ENCODE peak calls at places on chromosomes 7 and 10, in ten cellular contexts. One of them, this sample, is unnamed.
A peak's percentile ranks its signal among the peaks of the same experiment; 100 is the strongest.

GRCh38 chr7:141640239-141640840 is 61.6 kb downstream of the DENND11 start:
- DNase-seq in H7: no peak
- DNase-seq in CD8-positive, alpha-beta T cell: no peak
- DNase-seq in WERI-Rb-1: no peak
- DNase-seq in tibial artery: no peak
- DNase-seq in foreskin fibroblast: no peak
- DNase-seq in AG04450: no peak
- DNase-seq in PC-9: no peak
- DNase-seq in AG09309: no peak
- DNase-seq in fibroblast of the aortic adventitia: no peak
- DNase-seq in this sample: peak; percentile 22

GRCh38 chr7:50821457-50821977 is 38.8 kb upstream of the GRB10 start:
- DNase-seq in tibial artery: peak; percentile 48
- DNase-seq in CD8-positive, alpha-beta T cell: no peak
- DNase-seq in WERI-Rb-1: no peak
- DNase-seq in H7: no peak
- DNase-seq in AG09309: no peak
- DNase-seq in PC-9: peak; percentile 77
- DNase-seq in fibroblast of the aortic adventitia: no peak
- DNase-seq in foreskin fibroblast: peak; percentile 42
- DNase-seq in AG04450: no peak
- DNase-seq in this sample: no peak

GRCh38 chr7:66741706-66742053 is 1.1 kb downstream of the RABGEF1 start:
- DNase-seq in AG09309: no peak
- DNase-seq in tibial artery: no peak
- DNase-seq in foreskin fibroblast: peak; percentile 62
- DNase-seq in fibroblast of the aortic adventitia: peak; percentile 54
- DNase-seq in H7: no peak
- DNase-seq in PC-9: no peak
- DNase-seq in AG04450: no peak
- DNase-seq in WERI-Rb-1: peak; percentile 45
- DNase-seq in CD8-positive, alpha-beta T cell: no peak
- DNase-seq in this sample: peak; percentile 17

GRCh38 chr10:79381804-79382221 is 34.5 kb downstream of the PPIF start:
- DNase-seq in fibroblast of the aortic adventitia: peak; percentile 63
- DNase-seq in AG09309: peak; percentile 58
- DNase-seq in H7: peak; percentile 72
- DNase-seq in CD8-positive, alpha-beta T cell: no peak
- DNase-seq in tibial artery: peak; percentile 89
- DNase-seq in AG04450: peak; percentile 60
- DNase-seq in WERI-Rb-1: peak; percentile 4
- DNase-seq in PC-9: no peak
- DNase-seq in foreskin fibroblast: peak; percentile 91
- DNase-seq in this sample: peak; percentile 94

GRCh38 chr7:73373741-73374140 is 45.8 kb downstream of the FKBP6 start:
- DNase-seq in foreskin fibroblast: no peak
- DNase-seq in WERI-Rb-1: no peak
- DNase-seq in fibroblast of the aortic adventitia: no peak
- DNase-seq in CD8-positive, alpha-beta T cell: no peak
- DNase-seq in H7: no peak
- DNase-seq in AG09309: no peak
- DNase-seq in tibial artery: no peak
- DNase-seq in AG04450: no peak
- DNase-seq in PC-9: no peak
- DNase-seq in this sample: no peak

GRCh38 chr7:92904292-92905131 is 68.1 kb upstream of the CDK6 start:
- DNase-seq in WERI-Rb-1: no peak
- DNase-seq in fibroblast of the aortic adventitia: peak; percentile 78
- DNase-seq in foreskin fibroblast: peak; percentile 98
- DNase-seq in PC-9: peak; percentile 93
- DNase-seq in tibial artery: no peak
- DNase-seq in H7: peak; percentile 8
- DNase-seq in CD8-positive, alpha-beta T cell: peak; percentile 64
- DNase-seq in AG09309: peak; percentile 76
- DNase-seq in AG04450: peak; percentile 86
- DNase-seq in this sample: peak; percentile 96

GRCh38 chr7:142689439-142690168 is 59.7 kb upstream of the PRSS1 start:
- DNase-seq in AG09309: no peak
- DNase-seq in foreskin fibroblast: no peak
- DNase-seq in AG04450: no peak
- DNase-seq in H7: no peak
- DNase-seq in WERI-Rb-1: peak; percentile 9
- DNase-seq in tibial artery: no peak
- DNase-seq in PC-9: no peak
- DNase-seq in CD8-positive, alpha-beta T cell: no peak
- DNase-seq in fibroblast of the aortic adventitia: peak; percentile 4
- DNase-seq in this sample: no peak

GRCh38 chr10:4354382-4354812 is 471.6 kb upstream of the AKR1E2 start:
- DNase-seq in tibial artery: no peak
- DNase-seq in AG09309: peak; percentile 34
- DNase-seq in foreskin fibroblast: peak; percentile 62
- DNase-seq in AG04450: no peak
- DNase-seq in WERI-Rb-1: no peak
- DNase-seq in H7: no peak
- DNase-seq in fibroblast of the aortic adventitia: peak; percentile 22
- DNase-seq in CD8-positive, alpha-beta T cell: no peak
- DNase-seq in PC-9: peak; percentile 72
- DNase-seq in this sample: peak; percentile 91

GRCh38 chr7:50801907-50802306 is 19.2 kb upstream of the GRB10 start:
- DNase-seq in WERI-Rb-1: no peak
- DNase-seq in AG09309: no peak
- DNase-seq in CD8-positive, alpha-beta T cell: no peak
- DNase-seq in H7: peak; percentile 27
- DNase-seq in foreskin fibroblast: no peak
- DNase-seq in tibial artery: peak; percentile 44
- DNase-seq in PC-9: no peak
- DNase-seq in AG04450: no peak
- DNase-seq in fibroblast of the aortic adventitia: no peak
- DNase-seq in this sample: no peak

GRCh38 chr10:88493676-88494483 is 89.2 kb downstream of the RNLS start:
- DNase-seq in CD8-positive, alpha-beta T cell: no peak
- DNase-seq in AG04450: peak; percentile 33
- DNase-seq in fibroblast of the aortic adventitia: peak; percentile 85
- DNase-seq in tibial artery: no peak
- DNase-seq in WERI-Rb-1: no peak
- DNase-seq in PC-9: no peak
- DNase-seq in AG09309: peak; percentile 40
- DNase-seq in foreskin fibroblast: peak; percentile 83
- DNase-seq in H7: no peak
- DNase-seq in this sample: peak; percentile 78

DNA sequence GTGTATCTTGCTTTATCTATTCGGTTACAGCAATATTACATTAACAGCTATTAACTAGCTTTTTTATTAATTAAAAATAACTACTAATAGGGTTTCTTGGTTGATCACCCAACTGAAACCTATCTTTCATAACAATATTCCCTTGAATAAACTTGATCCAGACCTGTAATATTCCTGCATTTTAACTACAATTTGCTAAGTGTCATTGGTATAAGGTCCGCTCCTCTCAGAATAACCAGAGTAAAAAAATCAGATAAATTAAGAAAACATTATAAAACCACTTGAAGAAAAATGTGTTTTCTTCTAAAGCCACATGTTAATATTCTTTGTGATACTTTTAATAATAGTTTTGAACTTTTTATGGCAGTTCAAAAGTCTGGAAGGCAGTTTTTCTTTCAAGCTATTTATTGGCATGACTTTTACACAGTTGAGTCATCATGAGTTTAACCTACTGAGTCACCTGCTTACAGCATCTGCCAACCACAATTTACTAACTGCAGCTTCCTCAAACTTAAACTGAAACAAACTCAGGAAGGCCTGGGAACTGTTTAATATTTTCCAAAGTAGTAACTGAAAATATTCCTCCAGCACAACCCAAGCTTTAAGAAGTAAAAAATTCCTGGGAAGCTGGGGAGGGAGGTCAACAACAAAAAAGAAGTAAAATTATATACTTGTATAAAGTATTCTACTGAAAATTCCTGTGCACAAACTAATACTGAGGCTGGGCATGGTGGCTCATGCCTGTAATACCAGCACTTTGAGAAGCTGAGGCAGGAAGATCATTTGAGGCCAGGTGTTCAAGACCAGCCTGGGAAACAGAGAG is 103.2 kb downstream of the NRBF2 start:
- DNase-seq in fibroblast of the aortic adventitia: peak; percentile 89
- DNase-seq in tibial artery: no peak
- DNase-seq in foreskin fibroblast: peak; percentile 91
- DNase-seq in WERI-Rb-1: no peak
- DNase-seq in H7: no peak
- DNase-seq in CD8-positive, alpha-beta T cell: no peak
- DNase-seq in PC-9: peak; percentile 91
- DNase-seq in AG09309: peak; percentile 82
- DNase-seq in AG04450: peak; percentile 80
- DNase-seq in this sample: peak; percentile 94
- H3K4me3 ChIP-seq in fibroblast of the aortic adventitia: no peak overlapping the region
- H3K4me3 ChIP-seq in tibial artery: no peak overlapping the region
- H3K4me3 ChIP-seq in foreskin fibroblast: no peak overlapping the region
- H3K4me3 ChIP-seq in WERI-Rb-1: no peak overlapping the region
- H3K4me3 ChIP-seq in H7: no peak overlapping the region
- H3K4me3 ChIP-seq in CD8-positive, alpha-beta T cell: no peak overlapping the region
- H3K4me3 ChIP-seq in PC-9: no peak overlapping the region
- H3K4me3 ChIP-seq in AG09309: no peak overlapping the region
- H3K4me3 ChIP-seq in AG04450: no peak overlapping the region
- H3K4me3 ChIP-seq in this sample: no peak overlapping the region

DNA sequence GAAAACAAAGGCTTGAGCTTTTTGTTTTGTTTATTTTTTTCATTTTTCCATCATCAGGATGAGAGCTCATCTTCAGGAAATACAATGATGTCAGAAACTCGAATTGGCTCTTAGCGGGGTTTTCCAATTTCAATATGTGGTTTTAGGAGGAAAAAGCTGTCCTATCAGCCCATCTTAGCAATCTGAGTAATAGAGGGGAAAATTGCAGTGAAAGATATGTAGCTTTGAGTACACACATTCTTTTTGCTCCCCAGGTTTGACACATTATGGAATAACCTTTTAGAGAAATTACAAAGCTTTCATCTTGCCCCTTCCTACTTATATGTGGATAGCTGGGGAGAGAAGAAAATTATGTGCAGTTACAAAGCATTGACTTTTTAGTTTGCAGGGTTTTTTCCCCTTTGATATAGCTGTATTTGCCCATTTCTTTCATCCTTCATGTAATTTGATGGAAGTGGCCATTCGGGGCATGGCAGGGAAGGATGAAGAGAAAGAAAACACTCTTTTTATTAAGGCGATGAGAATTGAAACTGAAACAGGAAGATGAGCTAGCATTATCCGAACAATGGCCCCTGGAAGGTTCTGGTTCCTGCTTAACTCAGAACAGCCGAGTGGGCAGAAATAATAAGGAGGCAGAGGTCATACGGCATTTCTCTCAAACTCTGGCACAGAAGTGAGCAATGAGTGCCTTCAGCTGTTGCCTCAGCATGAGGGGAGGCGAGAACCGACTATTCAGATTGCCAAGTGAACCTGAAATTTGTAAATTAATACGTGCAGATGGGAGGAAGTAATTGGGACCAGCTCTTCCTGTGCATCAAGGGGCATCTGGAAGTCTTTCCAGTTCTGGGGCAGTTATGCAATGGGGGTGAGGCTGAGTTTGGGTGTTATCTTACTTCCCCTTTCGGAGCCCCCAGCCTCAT is 113.3 kb upstream of the MYO3A start:
- DNase-seq in fibroblast of the aortic adventitia: no peak
- DNase-seq in H7: no peak
- DNase-seq in CD8-positive, alpha-beta T cell: no peak
- DNase-seq in foreskin fibroblast: no peak
- DNase-seq in WERI-Rb-1: no peak
- DNase-seq in AG04450: no peak
- DNase-seq in AG09309: no peak
- DNase-seq in tibial artery: no peak
- DNase-seq in PC-9: no peak
- DNase-seq in this sample: no peak
- H3K4me3 ChIP-seq in fibroblast of the aortic adventitia: no peak overlapping the region
- H3K4me3 ChIP-seq in H7: no peak overlapping the region
- H3K4me3 ChIP-seq in CD8-positive, alpha-beta T cell: no peak overlapping the region
- H3K4me3 ChIP-seq in foreskin fibroblast: no peak overlapping the region
- H3K4me3 ChIP-seq in WERI-Rb-1: no peak overlapping the region
- H3K4me3 ChIP-seq in AG04450: no peak overlapping the region
- H3K4me3 ChIP-seq in AG09309: no peak overlapping the region
- H3K4me3 ChIP-seq in tibial artery: no peak overlapping the region
- H3K4me3 ChIP-seq in PC-9: peak overlapping the region; percentile 10
- H3K4me3 ChIP-seq in this sample: no peak overlapping the region

GRCh38 chr7:106658504-106659368 is 2.2 kb downstream of the CCDC71L start:
- DNase-seq in PC-9: no peak
- DNase-seq in AG04450: no peak
- DNase-seq in fibroblast of the aortic adventitia: peak; percentile 16
- DNase-seq in CD8-positive, alpha-beta T cell: no peak
- DNase-seq in H7: no peak
- DNase-seq in WERI-Rb-1: no peak
- DNase-seq in tibial artery: no peak
- DNase-seq in foreskin fibroblast: no peak
- DNase-seq in AG09309: no peak
- DNase-seq in this sample: no peak
- H3K4me3 ChIP-seq in PC-9: peak overlapping the region; percentile 81
- H3K4me3 ChIP-seq in AG04450: peak overlapping the region; percentile 95
- H3K4me3 ChIP-seq in fibroblast of the aortic adventitia: peak overlapping the region; percentile 92
- H3K4me3 ChIP-seq in CD8-positive, alpha-beta T cell: peak overlapping the region; percentile 87
- H3K4me3 ChIP-seq in H7: no peak overlapping the region
- H3K4me3 ChIP-seq in WERI-Rb-1: peak overlapping the region; percentile 60
- H3K4me3 ChIP-seq in tibial artery: peak overlapping the region; percentile 97
- H3K4me3 ChIP-seq in foreskin fibroblast: peak overlapping the region; percentile 89
- H3K4me3 ChIP-seq in AG09309: peak overlapping the region; percentile 88
- H3K4me3 ChIP-seq in this sample: peak overlapping the region; percentile 88

GRCh38 chr7:28408105-28408973 is 4.0 kb upstream of the CREB5 start:
- DNase-seq in foreskin fibroblast: no peak
- DNase-seq in AG04450: no peak
- DNase-seq in fibroblast of the aortic adventitia: no peak
- DNase-seq in AG09309: no peak
- DNase-seq in CD8-positive, alpha-beta T cell: no peak
- DNase-seq in H7: peak; percentile 65
- DNase-seq in tibial artery: no peak
- DNase-seq in PC-9: no peak
- DNase-seq in WERI-Rb-1: no peak
- DNase-seq in this sample: no peak
- H3K4me3 ChIP-seq in foreskin fibroblast: peak overlapping the region; percentile 17
- H3K4me3 ChIP-seq in AG04450: no peak overlapping the region
- H3K4me3 ChIP-seq in fibroblast of the aortic adventitia: no peak overlapping the region
- H3K4me3 ChIP-seq in AG09309: no peak overlapping the region
- H3K4me3 ChIP-seq in CD8-positive, alpha-beta T cell: peak overlapping the region; percentile 18
- H3K4me3 ChIP-seq in H7: peak overlapping the region; percentile 53
- H3K4me3 ChIP-seq in tibial artery: peak overlapping the region; percentile 77
- H3K4me3 ChIP-seq in PC-9: peak overlapping the region; percentile 36
- H3K4me3 ChIP-seq in WERI-Rb-1: no peak overlapping the region
- H3K4me3 ChIP-seq in this sample: no peak overlapping the region

GRCh38 chr10:22605168-22605567 is 109.2 kb downstream of the PIP4K2A start:
- DNase-seq in PC-9: no peak
- DNase-seq in foreskin fibroblast: peak; percentile 36
- DNase-seq in tibial artery: no peak
- DNase-seq in H7: no peak
- DNase-seq in fibroblast of the aortic adventitia: peak; percentile 84
- DNase-seq in CD8-positive, alpha-beta T cell: no peak
- DNase-seq in WERI-Rb-1: no peak
- DNase-seq in AG04450: no peak
- DNase-seq in AG09309: peak; percentile 65
- DNase-seq in this sample: peak; percentile 62
- H3K4me3 ChIP-seq in PC-9: no peak overlapping the region
- H3K4me3 ChIP-seq in foreskin fibroblast: no peak overlapping the region
- H3K4me3 ChIP-seq in tibial artery: no peak overlapping the region
- H3K4me3 ChIP-seq in H7: no peak overlapping the region
- H3K4me3 ChIP-seq in fibroblast of the aortic adventitia: no peak overlapping the region
- H3K4me3 ChIP-seq in CD8-positive, alpha-beta T cell: no peak overlapping the region
- H3K4me3 ChIP-seq in WERI-Rb-1: no peak overlapping the region
- H3K4me3 ChIP-seq in AG04450: no peak overlapping the region
- H3K4me3 ChIP-seq in AG09309: no peak overlapping the region
- H3K4me3 ChIP-seq in this sample: no peak overlapping the region

This sample was measured in astrocyte of the spinal cord.